ENCODE peak calls at places on chromosomes 12 and 14, in ten cellular contexts. D, V, Q, M, B, I, J, R, U and O are unnamed samples.

GRCh38 chr12:3122841-3123678 is 45.9 kb downstream of the TSPAN9 start:
- DNase-seq in D (peak), V (no peak), Q (no peak), M (no peak), B (peak), I (peak), J (no peak), R (no peak), U (peak), O (peak)

GRCh38 chr14:56124296-56124695 is 6.1 kb downstream of the PELI2 start:
- DNase-seq in D (no peak), V (no peak), Q (no peak), M (no peak), B (peak), I (no peak), J (no peak), R (no peak), U (peak), O (no peak)

GRCh38 chr12:41509655-41510054 is 321.5 kb downstream of the PDZRN4 start:
- DNase-seq in D (no peak), V (no peak), Q (no peak), M (no peak), B (no peak), I (no peak), J (no peak), R (no peak), U (no peak), O (no peak)

GRCh38 chr14:50425105-50425504 is 28.4 kb upstream of the CDKL1 start:
- DNase-seq in D (no peak), V (no peak), Q (no peak), M (no peak), B (no peak), I (no peak), J (no peak), R (no peak), U (no peak), O (no peak)

GRCh38 chr12:974281-974862 is 16.7 kb upstream of the ERC1 start:
- DNase-seq in D (no peak), V (no peak), Q (no peak), M (no peak), B (no peak), I (no peak), J (no peak), R (no peak), U (no peak), O (no peak)

GRCh38 chr14:39181026-39181692 is 6.1 kb downstream of the PNN start:
- DNase-seq in D (no peak), V (no peak), Q (no peak), M (no peak), B (no peak), I (no peak), J (no peak), R (no peak), U (no peak), O (no peak)

GRCh38 chr12:2335517-2335916 is 282.7 kb downstream of the CACNA1C start:
- DNase-seq in D (no peak), V (no peak), Q (no peak), M (no peak), B (peak), I (no peak), J (no peak), R (no peak), U (peak), O (no peak)

GRCh38 chr14:74952697-74953484 is 2.5 kb downstream of the PGF start:
- DNase-seq in D (no peak), V (no peak), Q (no peak), M (no peak), B (peak), I (no peak), J (no peak), R (no peak), U (no peak), O (no peak)

GRCh38 chr14:87869619-87870583 is 123.1 kb downstream of the GALC start:
- DNase-seq in D (peak), V (no peak), Q (no peak), M (no peak), B (peak), I (peak), J (no peak), R (no peak), U (peak), O (peak)